ENCODE peak calls at places on chromosomes 12 and 14, in eight cellular contexts. V, P, C, J, F, U, D and L are unnamed samples.

GRCh38 chr14:35229084-35229483 is 63.1 kb upstream of the PSMA6 start:
- DNase-seq in V (no peak), P (no peak), C (no peak), J (no peak), F (no peak), U (no peak), D (no peak), L (no peak)

GRCh38 chr12:62799766-62800406 is 135.1 kb downstream of the PPM1H start:
- DNase-seq in V (no peak), P (no peak), C (no peak), J (no peak), F (no peak), U (no peak), D (no peak), L (no peak)

GRCh38 chr14:33229269-33229924 is 290.7 kb downstream of the NPAS3 start:
- DNase-seq in V (peak; percentile 30), P (no peak), C (no peak), J (no peak), F (no peak), U (no peak), D (no peak), L (no peak)

GRCh38 chr14:42004321-42004720 is 397.6 kb downstream of the LRFN5 start:
- DNase-seq in V (no peak), P (no peak), C (no peak), J (no peak), F (no peak), U (no peak), D (no peak), L (no peak)

GRCh38 chr14:55957950-55958349 is 160.3 kb upstream of the PELI2 start:
- DNase-seq in V (no peak), P (no peak), C (no peak), J (no peak), F (no peak), U (no peak), D (no peak), L (no peak)

GRCh38 chr12:108724890-108725151 is 6.5 kb downstream of the CORO1C start:
- DNase-seq in V (no peak), P (no peak), C (no peak), J (no peak), F (no peak), U (no peak), D (no peak), L (no peak)

GRCh38 chr14:36555998-36556743 is 26.2 kb downstream of the NKX2-8 start:
- DNase-seq in V (no peak), P (no peak), C (no peak), J (no peak), F (no peak), U (no peak), D (no peak), L (no peak)

GRCh38 chr12:12608557-12608957 is 3.1 kb upstream of the CREBL2 start:
- DNase-seq in V (no peak), P (no peak), C (no peak), J (no peak), F (peak; percentile 33), U (no peak), D (no peak), L (no peak)